ENCODE peak calls at places on chromosome 20, in seven cellular contexts. A is AG09319; E is activated naive CD8-positive, alpha-beta T cell treated with anti-CD3 and anti-CD28 coated beads, Interleukin-2, amount 50 U/mL, for 24 hours; I is PC-3; K is stimulated activated CD4-positive, alpha-beta T cell treated with anti-CD3 and anti-CD28 coated beads, Interleukin-15, amount 100 ng/mL, for 24 hours; Y is hepatic stellate cell; X is pancreas. C is an unnamed sample.

GRCh38 chr20:44174996-44175766 is 11.8 kb downstream of the JPH2 start:
- DNase-seq in E (no peak), Y (no peak), A (no peak), I (no peak), K (no peak), X (no peak), C (no peak)

GRCh38 chr20:37395921-37396519 is 50.1 kb downstream of the SRC start:
- DNase-seq in Y (no peak), X (no peak), A (no peak), I (no peak), K (no peak), E (no peak), C (no peak)

GRCh38 chr20:48903705-48904104 is 17.8 kb upstream of the ARFGEF2 start:
- DNase-seq in I (no peak), Y (no peak), K (no peak), X (no peak), E (no peak), A (no peak), C (no peak)

GRCh38 chr20:49323622-49324238 is 45.9 kb upstream of the ZNFX1 start:
- DNase-seq in Y (peak; percentile 66), X (no peak), E (peak; percentile 25), I (peak; percentile 87), A (peak; percentile 57), K (peak; percentile 30), C (peak; percentile 74)

GRCh38 chr20:32458837-32459220 is 100.7 kb downstream of the ASXL1 start:
- DNase-seq in E (no peak), X (peak; percentile 57), K (no peak), I (no peak), Y (no peak), A (no peak), C (no peak)

GRCh38 chr20:13447385-13448180 is 191.1 kb downstream of the TASP1 start:
- DNase-seq in E (no peak), Y (no peak), I (no peak), K (no peak), X (no peak), A (no peak), C (no peak)

GRCh38 chr20:59749293-59749680 is 144.9 kb downstream of the PHACTR3 start:
- DNase-seq in E (no peak), I (peak; percentile 6), K (no peak), A (peak; percentile 52), X (no peak), Y (peak; percentile 47), C (no peak)

GRCh38 chr20:330233-331149 is 5.1 kb downstream of the SOX12 start:
- DNase-seq in X (no peak), K (peak; percentile 71), A (no peak), Y (peak; percentile 82), I (peak; percentile 83), E (peak; percentile 63), C (peak; percentile 68)

GRCh38 chr20:14334306-14334930 is 3.0 kb downstream of the FLRT3 start:
- DNase-seq in X (no peak), K (no peak), Y (no peak), I (peak; percentile 71), E (no peak), A (peak; percentile 20), C (peak; percentile 51)

GRCh38 chr20:57231951-57232428 is 34.5 kb downstream of the BMP7 start:
- DNase-seq in I (no peak), X (no peak), Y (no peak), K (no peak), A (no peak), E (no peak), C (no peak)

GRCh38 chr20:23135449-23136447 is 49.6 kb upstream of the CD93 start:
- DNase-seq in X (peak; percentile 35), E (no peak), K (no peak), Y (no peak), I (no peak), A (no peak), C (no peak)

GRCh38 chr20:37584238-37584807 is 56.6 kb upstream of the BLCAP start:
- DNase-seq in Y (no peak), E (no peak), A (no peak), X (no peak), K (no peak), I (no peak), C (no peak)

GRCh38 chr20:37381621-37382538 is 35.9 kb downstream of the SRC start:
- DNase-seq in E (no peak), A (no peak), K (no peak), X (peak; percentile 41), Y (no peak), I (no peak), C (no peak)

GRCh38 chr20:23634985-23635767 is 2.6 kb downstream of the CST3 start:
- DNase-seq in A (no peak), K (no peak), E (no peak), Y (no peak), I (peak; percentile 32), X (no peak), C (peak; percentile 20)

GRCh38 chr20:49272654-49273053 is 5.2 kb downstream of the ZNFX1 start:
- DNase-seq in A (no peak), K (no peak), X (no peak), I (no peak), Y (no peak), E (no peak), C (no peak)

GRCh38 chr20:10636326-10636818 is 37.4 kb downstream of the JAG1 start:
- DNase-seq in Y (no peak), I (peak; percentile 36), E (no peak), A (no peak), K (no peak), X (no peak), C (no peak)

GRCh38 chr20:11516448-11516847 is 401.2 kb upstream of the BTBD3 start:
- DNase-seq in K (no peak), I (no peak), A (no peak), X (no peak), E (no peak), Y (no peak), C (no peak)

GRCh38 chr20:44041001-44041400 is 126.3 kb downstream of the TOX2 start:
- DNase-seq in A (no peak), K (no peak), I (no peak), E (no peak), X (no peak), Y (no peak), C (no peak)

GRCh38 chr20:31675828-31676533 is 38.3 kb downstream of the COX4I2 start:
- DNase-seq in A (no peak), Y (peak; percentile 38), E (peak; percentile 62), X (no peak), K (peak; percentile 76), I (peak; percentile 25), C (peak; percentile 46)

GRCh38 chr20:57048027-57048869 is 218.2 kb downstream of the BMP7 start:
- DNase-seq in K (peak; percentile 42), A (peak; percentile 49), E (peak; percentile 39), Y (peak; percentile 25), X (no peak), I (peak; percentile 70), C (peak; percentile 39)

GRCh38 chr20:33967126-33967525 is 26.6 kb upstream of the RALY start:
- DNase-seq in E (no peak), I (no peak), K (no peak), Y (no peak), X (no peak), A (no peak), C (no peak)

GRCh38 chr20:19522080-19522801 is 235.8 kb upstream of the RIN2 start:
- DNase-seq in X (no peak), Y (no peak), A (no peak), K (peak; percentile 11), I (no peak), E (no peak), C (no peak)

GRCh38 chr20:42308980-42309524 is 690.9 kb upstream of the CHD6 start:
- DNase-seq in E (no peak), X (no peak), Y (no peak), K (no peak), A (no peak), I (no peak), C (no peak)

GRCh38 chr20:61629361-61630239 is 377.5 kb downstream of the CDH4 start:
- DNase-seq in K (no peak), Y (no peak), E (no peak), X (no peak), I (no peak), A (no peak), C (no peak)

GRCh38 chr20:38229376-38230252 is 30.9 kb downstream of the KIAA1755 start:
- DNase-seq in K (peak; percentile 7), Y (peak; percentile 76), A (no peak), X (peak; percentile 33), E (no peak), I (peak; percentile 68), C (peak; percentile 68)

GRCh38 chr20:9985281-9985680 is 49.5 kb upstream of the ANKEF1 start:
- DNase-seq in X (no peak), Y (no peak), K (no peak), I (no peak), E (no peak), A (no peak), C (no peak)

GRCh38 chr20:64110411-64111068 is 3.2 kb upstream of the NPBWR2 start:
- DNase-seq in I (no peak), A (no peak), X (peak; percentile 37), Y (no peak), E (no peak), K (no peak), C (no peak)

GRCh38 chr20:1622450-1622849 is 2.6 kb upstream of the SIRPB1 start:
- DNase-seq in Y (no peak), X (no peak), E (no peak), A (no peak), I (peak; percentile 4), K (no peak), C (no peak)

GRCh38 chr20:14410869-14411555 is 73.6 kb upstream of the FLRT3 start:
- DNase-seq in A (no peak), I (no peak), Y (no peak), E (no peak), K (no peak), X (no peak), C (no peak)

GRCh38 chr20:36950432-36951197 is 893 bp downstream of the SAMHD1 start:
- DNase-seq in Y (peak; percentile 65), X (no peak), I (peak; percentile 61), K (peak; percentile 51), E (peak; percentile 54), A (no peak), C (peak; percentile 77)

GRCh38 chr20:63027425-63028389 is 20.9 kb upstream of the BHLHE23 start:
- DNase-seq in E (peak; percentile 17), K (peak; percentile 30), Y (no peak), A (no peak), X (peak; percentile 55), I (peak; percentile 41), C (peak; percentile 62)

GRCh38 chr20:61520761-61521460 is 268.9 kb downstream of the CDH4 start:
- DNase-seq in I (no peak), A (no peak), K (no peak), X (no peak), Y (peak; percentile 81), E (no peak), C (peak; percentile 37)

GRCh38 chr20:22775671-22776139 is 191.3 kb upstream of the FOXA2 start:
- DNase-seq in E (no peak), A (no peak), I (peak; percentile 96), Y (no peak), X (no peak), K (no peak), C (peak; percentile 93)

GRCh38 chr20:56867128-56867527 is 238.0 kb downstream of the TFAP2C start:
- DNase-seq in Y (no peak), E (no peak), K (no peak), I (no peak), X (no peak), A (no peak), C (no peak)

GRCh38 chr20:47576516-47577033 is 74.9 kb downstream of the NCOA3 start:
- DNase-seq in I (peak; percentile 93), A (peak; percentile 76), Y (peak; percentile 65), K (no peak), X (peak; percentile 34), E (no peak), C (peak; percentile 93)

GRCh38 chr20:39849664-39850063 is 839.4 kb downstream of the MAFB start:
- DNase-seq in E (no peak), X (peak; percentile 68), Y (peak; percentile 44), A (peak; percentile 86), K (no peak), I (no peak), C (peak; percentile 73)

GRCh38 chr20:602357-602970 is 7.6 kb downstream of the TCF15 start:
- DNase-seq in E (no peak), Y (no peak), K (no peak), I (no peak), A (no peak), X (no peak), C (no peak)

GRCh38 chr20:60883517-60883916 is 368.5 kb upstream of the CDH4 start:
- DNase-seq in E (no peak), I (no peak), Y (no peak), A (no peak), K (no peak), X (no peak), C (no peak)

C was measured in RWPE1.